ENCODE peak calls at places on chromosomes 16 and 17, in five cellular contexts. N is HEK293T, G is HepG2, Y is H1, K is GM12878. V is an unnamed sample.

GRCh38 chr17:63568563-63568962 is 18.3 kb downstream of the DCAF7 start:
- DNase-seq in N (no peak), G (no peak), Y (no peak), K (no peak), V (no peak)

GRCh38 chr17:28684963-28685362 is 23.0 kb downstream of the SUPT6H start:
- DNase-seq in N (no peak), G (peak), Y (no peak), K (no peak), V (no peak)

GRCh38 chr16:72429566-72430160 is 257.7 kb upstream of the PMFBP1 start:
- DNase-seq in N (no peak), G (no peak), Y (no peak), K (no peak), V (no peak)

GRCh38 chr16:57725077-57725953 is 10.3 kb upstream of the KATNB1 start:
- DNase-seq in N (no peak), G (no peak), Y (no peak), K (no peak), V (no peak)

GRCh38 chr16:59632266-59632855 is 898.2 kb upstream of the GOT2 start:
- DNase-seq in N (no peak), G (no peak), Y (no peak), K (no peak), V (no peak)

GRCh38 chr17:2366747-2367494 is 29.6 kb downstream of the SGSM2 start:
- DNase-seq in N (peak), G (no peak), Y (peak), K (no peak), V (no peak)

GRCh38 chr17:72465191-72466024 is 344.6 kb downstream of the SOX9 start:
- DNase-seq in N (peak), G (peak), Y (no peak), K (peak), V (no peak)

GRCh38 chr17:44065668-44066203 is 735 bp downstream of the LSM12 start:
- DNase-seq in N (no peak), G (no peak), Y (no peak), K (no peak), V (no peak)

GRCh38 chr16:28823291-28823718 is 506 bp downstream of the ATXN2L start:
- DNase-seq in N (no peak), G (no peak), Y (no peak), K (no peak), V (no peak)

GRCh38 chr16:20327444-20328041 is at the start of gene GP2:
- DNase-seq in N (peak), G (peak), Y (no peak), K (no peak), V (no peak)

GRCh38 chr17:66468241-66469087 is 166.1 kb downstream of the PRKCA start:
- DNase-seq in N (no peak), G (peak), Y (no peak), K (peak), V (no peak)

GRCh38 chr17:44518032-44518431 is 14.8 kb upstream of the GPATCH8 start:
- DNase-seq in N (no peak), G (no peak), Y (no peak), K (no peak), V (no peak)

GRCh38 chr17:74296548-74296936 is 22.5 kb downstream of the DNAI2 start:
- DNase-seq in N (peak), G (peak), Y (peak), K (no peak), V (peak)

GRCh38 chr16:37511-37910 is 15.9 kb downstream of the POLR3K start:
- DNase-seq in N (no peak), G (no peak), Y (no peak), K (no peak), V (no peak)
- TF ChIP-seq SUZ12 in N (no peak), G (no peak), Y (no peak), K (no peak), V (no peak)

GRCh38 chr16:80802902-80803301 is 1.5 kb downstream of the CDYL2 start:
- DNase-seq in N (no peak), G (no peak), Y (no peak), K (no peak), V (no peak)

GRCh38 chr16:80802129-80802528 is 2.3 kb downstream of the CDYL2 start:
- DNase-seq in N (no peak), G (no peak), Y (no peak), K (no peak), V (no peak)

GRCh38 chr16:80804451-80805383 is at the start of gene CDYL2:
- DNase-seq in N (peak), G (no peak), Y (peak), K (no peak), V (no peak)

GRCh38 chr16:80803341-80804060 is 897 bp downstream of the CDYL2 start:
- DNase-seq in N (peak), G (no peak), Y (peak), K (no peak), V (no peak)

DNA sequence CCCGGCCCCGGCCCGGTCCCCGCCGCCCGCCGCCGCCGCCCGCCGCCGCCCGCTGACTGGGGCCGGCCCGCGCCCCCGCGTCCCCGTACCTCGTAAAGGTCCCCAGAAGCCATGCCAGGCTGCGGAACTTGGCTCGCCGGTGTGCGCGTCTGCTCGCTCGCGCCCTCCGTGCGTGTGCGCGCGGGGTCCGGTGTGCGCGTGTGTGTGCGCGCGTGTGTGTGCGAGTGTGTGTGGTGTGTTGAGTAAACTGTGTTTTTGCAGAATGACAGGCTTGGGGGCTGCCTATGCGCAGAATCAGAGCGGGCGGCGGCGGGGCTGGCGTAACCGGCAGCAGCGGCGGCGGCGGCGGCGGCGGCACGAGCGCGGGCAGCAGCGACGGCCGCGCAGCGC is 342 bp downstream of the CDYL2 start:
- DNase-seq in N (no peak), G (peak), Y (peak), K (no peak), V (no peak)
- TF ChIP-seq SUZ12 in N (no peak), G (no peak), Y (no peak), K (no peak), V (no peak)

DNA sequence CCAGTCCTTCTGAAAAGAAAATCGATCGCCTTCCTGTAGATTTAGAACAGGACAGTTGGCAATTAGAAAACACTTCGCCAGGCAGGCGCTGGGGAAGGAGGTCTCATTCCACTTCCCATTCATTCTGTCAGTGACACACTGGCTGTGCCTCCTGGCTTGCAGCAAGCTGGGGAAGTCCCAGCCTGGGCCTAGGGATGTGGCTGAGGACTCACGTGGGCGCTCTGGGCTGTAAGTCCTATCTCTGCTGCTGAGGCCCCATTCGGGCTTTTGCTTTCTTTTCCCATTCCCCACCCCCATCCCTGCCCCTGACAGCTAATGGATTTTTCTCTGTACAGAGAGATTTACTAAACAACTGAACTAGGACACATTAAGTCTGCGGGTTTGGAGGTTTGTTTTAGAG is 75.6 kb upstream of the TMEM132E start:
- DNase-seq in N (no peak), G (no peak), Y (no peak), K (no peak), V (no peak)
- TF ChIP-seq SUZ12 in N (no peak), G (no peak), Y (no peak), K (no peak), V (no peak)

DNA sequence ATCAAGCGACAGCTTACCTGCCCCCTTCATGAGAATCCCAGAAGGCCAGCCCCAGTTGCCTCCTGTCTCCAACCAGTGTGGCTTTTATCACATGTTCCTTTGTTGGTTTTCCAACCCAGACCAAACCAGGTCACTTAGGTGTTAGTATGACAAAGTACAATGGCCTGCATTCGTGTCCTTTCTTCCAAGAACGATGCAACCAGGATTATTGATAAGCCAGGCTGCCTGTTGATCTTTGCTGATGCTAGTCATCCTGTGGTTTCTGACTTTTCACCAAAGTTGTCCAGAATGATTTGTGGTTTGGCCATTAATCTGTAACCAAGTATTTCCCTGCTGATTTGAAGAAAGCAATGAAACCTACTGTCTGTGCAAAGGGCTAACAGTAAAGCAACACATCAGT is 191.4 kb downstream of the CYLD start:
- DNase-seq in N (no peak), G (no peak), Y (no peak), K (no peak), V (no peak)
- TF ChIP-seq SUZ12 in N (no peak), G (no peak), Y (no peak), K (no peak), V (no peak)

DNA sequence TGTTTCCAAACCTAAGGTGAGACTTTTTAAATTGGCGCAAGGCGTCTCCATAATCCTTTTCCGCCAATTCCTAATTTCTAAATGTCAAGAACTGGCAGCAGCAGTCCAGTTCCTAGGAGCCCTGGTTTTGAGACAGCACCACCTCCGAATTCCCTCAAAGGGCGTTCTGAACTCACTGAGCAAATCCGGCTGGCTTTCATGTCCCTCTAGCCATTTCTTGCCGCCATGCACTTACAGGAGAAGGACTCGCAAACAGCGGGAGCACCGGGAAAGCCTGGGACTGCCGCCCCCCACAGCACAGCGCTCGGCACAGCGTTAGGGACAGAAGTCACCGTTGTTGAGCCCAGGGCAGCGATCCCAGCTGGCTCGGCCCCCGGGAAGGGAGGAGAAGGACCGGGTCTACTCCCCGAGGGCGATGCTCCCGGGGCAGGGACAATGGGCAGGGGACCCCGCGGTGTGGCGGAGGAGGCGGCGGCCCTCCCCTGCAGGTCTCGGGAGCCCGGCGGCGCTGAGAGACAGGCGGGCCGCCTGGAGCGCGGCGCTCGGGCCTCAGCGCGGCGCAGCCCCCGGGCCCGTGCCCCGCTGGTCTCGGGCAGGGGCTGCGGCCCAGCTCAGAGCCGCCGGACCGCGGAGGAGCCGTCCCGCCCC is 545 bp downstream of the ARHGAP17 start:
- DNase-seq in N (peak), G (peak), Y (peak), K (no peak), V (peak)
- TF ChIP-seq SUZ12 in N (no peak), G (no peak), Y (no peak), K (no peak), V (no peak)

DNA sequence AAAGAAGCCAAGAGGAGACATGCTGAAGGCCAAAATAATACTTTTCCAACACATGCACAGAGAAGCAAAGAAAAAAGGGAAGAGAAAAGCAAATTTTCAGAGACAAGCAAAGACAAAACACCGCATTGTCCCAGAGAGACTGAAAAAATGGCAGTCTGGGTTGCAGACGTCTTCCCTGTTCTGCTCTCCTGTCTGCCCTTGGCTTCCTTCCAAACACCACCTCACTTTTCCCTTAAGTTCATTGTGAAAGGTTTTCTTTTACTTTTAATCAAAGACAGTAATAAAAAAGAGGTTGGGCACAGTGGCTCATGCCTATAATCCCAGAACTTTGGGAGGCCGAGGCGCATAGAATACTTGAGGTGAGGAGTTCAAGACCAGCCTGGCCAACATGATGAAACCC is 21.2 kb upstream of the VAT1L start:
- DNase-seq in N (no peak), G (no peak), Y (no peak), K (no peak), V (no peak)
- TF ChIP-seq SUZ12 in N (no peak), G (no peak), Y (no peak), K (no peak), V (no peak)

GRCh38 chr17:39198186-39198566 is 707 bp upstream of the CACNB1 start:
- DNase-seq in N (no peak), G (no peak), Y (no peak), K (no peak), V (no peak)

GRCh38 chr17:39196191-39196819 is 1.2 kb downstream of the CACNB1 start:
- DNase-seq in N (no peak), G (no peak), Y (no peak), K (no peak), V (no peak)

GRCh38 chr17:39196820-39197331 is 593 bp downstream of the CACNB1 start:
- DNase-seq in N (no peak), G (no peak), Y (peak), K (no peak), V (no peak)

GRCh38 chr17:39195568-39196160 is 1.8 kb downstream of the CACNB1 start:
- DNase-seq in N (no peak), G (no peak), Y (no peak), K (no peak), V (no peak)

GRCh38 chr17:39197380-39198185 is at the start of gene CACNB1:
- DNase-seq in N (peak), G (peak), Y (peak), K (no peak), V (peak)
- TF ChIP-seq SUZ12 in N (no peak), G (no peak), Y (no peak), K (no peak), V (no peak)

DNA sequence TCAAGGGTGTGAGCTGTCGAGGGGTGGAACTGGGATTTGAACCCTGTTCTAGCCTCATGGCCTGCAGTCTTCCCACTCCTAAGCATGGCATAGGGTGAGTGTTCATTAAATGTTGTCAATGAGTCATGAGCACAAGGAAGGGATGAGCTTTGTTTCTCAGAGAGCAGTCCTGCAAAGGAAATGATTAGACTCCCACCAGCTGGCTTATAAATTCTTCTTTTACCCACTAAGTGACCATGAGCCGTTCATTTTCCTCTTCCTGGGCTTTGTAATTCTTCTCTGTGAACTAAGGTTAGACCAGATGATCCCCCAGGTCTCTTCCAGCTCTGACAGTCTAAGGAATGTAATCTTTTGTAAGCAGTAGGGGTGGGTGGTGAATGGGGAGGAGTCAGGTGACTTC is 47.9 kb upstream of the HNF1B start:
- DNase-seq in N (no peak), G (no peak), Y (no peak), K (no peak), V (peak)
- TF ChIP-seq SUZ12 in N (no peak), G (no peak), Y (no peak), K (no peak), V (no peak)